ENCODE peak calls at places on chromosomes 6 and 20, in six cellular contexts. Z, A, K, E, O and W are unnamed samples.

GRCh38 chr6:123898669-123899068 is 95.0 kb downstream of the NKAIN2 start:
- DNase-seq in Z (no peak), A (no peak), K (no peak), E (no peak), O (no peak), W (no peak)

GRCh38 chr6:143596857-143597256 is 80.9 kb upstream of the PHACTR2 start:
- DNase-seq in Z (no peak), A (no peak), K (no peak), E (peak), O (no peak), W (no peak)

GRCh38 chr20:16574656-16575355 is 1.6 kb upstream of the KIF16B start:
- DNase-seq in Z (peak), A (peak), K (peak), E (peak), O (peak), W (peak)

GRCh38 chr6:143514996-143515760 is 3.7 kb upstream of the FUCA2 start:
- DNase-seq in Z (no peak), A (no peak), K (no peak), E (peak), O (no peak), W (no peak)

GRCh38 chr20:6595704-6596103 is 171.8 kb upstream of the BMP2 start:
- DNase-seq in Z (no peak), A (no peak), K (peak), E (no peak), O (no peak), W (no peak)

GRCh38 chr20:17720755-17721154 is 21.0 kb downstream of the BANF2 start:
- DNase-seq in Z (no peak), A (no peak), K (no peak), E (no peak), O (no peak), W (peak)

GRCh38 chr6:14286144-14286543 is 168.6 kb downstream of the CD83 start:
- DNase-seq in Z (peak), A (peak), K (no peak), E (peak), O (no peak), W (no peak)

GRCh38 chr20:45390931-45391330 is 12.8 kb upstream of the TP53TG5 start:
- DNase-seq in Z (no peak), A (no peak), K (no peak), E (no peak), O (no peak), W (no peak)

GRCh38 chr6:93423542-93423941 is 4.2 kb upstream of the EPHA7 start:
- DNase-seq in Z (peak), A (peak), K (peak), E (peak), O (peak), W (peak)

GRCh38 chr6:168183613-168183970 is 104.6 kb upstream of the FRMD1 start:
- DNase-seq in Z (no peak), A (no peak), K (no peak), E (no peak), O (no peak), W (peak)

GRCh38 chr6:167827062-167827587 is 414 bp downstream of the AFDN start:
- DNase-seq in Z (peak), A (no peak), K (no peak), E (peak), O (peak), W (no peak)

GRCh38 chr20:62363920-62364851 is 2.9 kb downstream of the LAMA5 start:
- DNase-seq in Z (no peak), A (no peak), K (peak), E (no peak), O (no peak), W (no peak)

GRCh38 chr6:124964764-124965105 is 2.5 kb downstream of the RNF217 start:
- DNase-seq in Z (peak), A (no peak), K (no peak), E (peak), O (no peak), W (no peak)

GRCh38 chr6:10429638-10430427 is 15.0 kb upstream of the TFAP2A start:
- DNase-seq in Z (peak), A (no peak), K (peak), E (peak), O (peak), W (peak)

GRCh38 chr20:47773381-47773786 is 11.9 kb downstream of the SULF2 start:
- DNase-seq in Z (no peak), A (no peak), K (no peak), E (no peak), O (no peak), W (no peak)

GRCh38 chr6:3211681-3212080 is 15.8 kb downstream of the TUBB2B start:
- DNase-seq in Z (no peak), A (no peak), K (no peak), E (peak), O (no peak), W (no peak)

GRCh38 chr6:149960488-149960887 is 3.3 kb upstream of the ULBP1 start:
- DNase-seq in Z (no peak), A (no peak), K (no peak), E (no peak), O (no peak), W (no peak)

GRCh38 chr6:34571388-34571787 is 15.3 kb upstream of the SPDEF start:
- DNase-seq in Z (no peak), A (no peak), K (no peak), E (no peak), O (peak), W (no peak)

GRCh38 chr6:33064723-33065122 is 8.7 kb downstream of the HLA-DPA1 start:
- DNase-seq in Z (no peak), A (no peak), K (no peak), E (no peak), O (no peak), W (no peak)

GRCh38 chr20:57782631-57783041 is 72.8 kb upstream of the PMEPA1 start:
- DNase-seq in Z (no peak), A (no peak), K (no peak), E (no peak), O (peak), W (no peak)

GRCh38 chr6:81844686-81845085 is 92.2 kb upstream of the TENT5A start:
- DNase-seq in Z (no peak), A (no peak), K (no peak), E (peak), O (no peak), W (no peak)

GRCh38 chr6:112560651-112561050 is 213.5 kb downstream of the RFPL4B start:
- DNase-seq in Z (peak), A (no peak), K (peak), E (no peak), O (no peak), W (no peak)

GRCh38 chr6:158518196-158519127 is 41.4 kb upstream of the TMEM181 start:
- DNase-seq in Z (peak), A (peak), K (peak), E (peak), O (peak), W (peak)

GRCh38 chr6:138242987-138243592 is 24.8 kb upstream of the PBOV1 start:
- DNase-seq in Z (peak), A (no peak), K (no peak), E (no peak), O (no peak), W (no peak)

GRCh38 chr6:87670707-87671106 is 31.3 kb downstream of the AKIRIN2 start:
- DNase-seq in Z (no peak), A (no peak), K (no peak), E (no peak), O (no peak), W (no peak)

GRCh38 chr20:44973053-44973452 is 6.7 kb downstream of the STK4 start:
- DNase-seq in Z (peak), A (no peak), K (no peak), E (peak), O (no peak), W (no peak)

GRCh38 chr6:148457137-148457842 is 114.7 kb downstream of the SASH1 start:
- DNase-seq in Z (peak), A (no peak), K (no peak), E (peak), O (no peak), W (no peak)
- H3K9ac ChIP-seq in Z (peak), A (no peak), K (no peak), E (no peak), O (no peak), W (no peak)

GRCh38 chr6:80690611-80691090 is 584.2 kb downstream of the BCKDHB start:
- DNase-seq in Z (no peak), A (no peak), K (no peak), E (peak), O (no peak), W (no peak)
- TF ChIP-seq EZH2phosphoT487 in Z (no peak), A (no peak), K (no peak), E (no peak), O (no peak), W (no peak)

GRCh38 chr20:53793783-53794383 is 200.2 kb upstream of the ZNF217 start:
- DNase-seq in Z (no peak), A (no peak), K (no peak), E (no peak), O (no peak), W (no peak)

GRCh38 chr20:53794529-53795115 is 201.0 kb upstream of the ZNF217 start:
- DNase-seq in Z (no peak), A (no peak), K (no peak), E (peak), O (no peak), W (no peak)

GRCh38 chr20:53797085-53797484 is 203.4 kb upstream of the ZNF217 start:
- DNase-seq in Z (no peak), A (no peak), K (no peak), E (no peak), O (no peak), W (no peak)

GRCh38 chr20:53792946-53793536 is 199.4 kb upstream of the ZNF217 start:
- DNase-seq in Z (no peak), A (no peak), K (no peak), E (no peak), O (no peak), W (no peak)

DNA sequence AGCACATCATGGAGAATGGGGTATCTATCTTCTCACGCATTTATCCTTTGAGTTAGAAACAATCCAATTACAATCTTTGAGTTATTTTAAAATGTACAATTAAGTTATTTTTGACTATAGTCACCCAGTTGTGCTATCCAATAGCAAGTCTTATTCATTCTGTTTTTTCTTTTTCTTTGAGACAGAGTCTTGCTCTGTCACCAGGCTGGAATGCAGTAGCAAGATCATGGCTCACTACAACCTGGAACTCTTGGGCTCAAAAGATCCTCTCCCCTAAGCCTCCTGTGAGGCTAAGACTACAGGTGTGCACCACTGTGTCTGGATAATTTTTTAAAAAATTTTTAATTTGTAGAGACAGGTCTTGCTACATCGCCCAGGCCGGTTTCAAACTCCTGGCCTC is 201.5 kb upstream of the ZNF217 start:
- DNase-seq in Z (peak), A (no peak), K (no peak), E (peak), O (no peak), W (no peak)
- H3K9ac ChIP-seq in Z (no peak), A (no peak), K (no peak), E (no peak), O (peak), W (no peak)

DNA sequence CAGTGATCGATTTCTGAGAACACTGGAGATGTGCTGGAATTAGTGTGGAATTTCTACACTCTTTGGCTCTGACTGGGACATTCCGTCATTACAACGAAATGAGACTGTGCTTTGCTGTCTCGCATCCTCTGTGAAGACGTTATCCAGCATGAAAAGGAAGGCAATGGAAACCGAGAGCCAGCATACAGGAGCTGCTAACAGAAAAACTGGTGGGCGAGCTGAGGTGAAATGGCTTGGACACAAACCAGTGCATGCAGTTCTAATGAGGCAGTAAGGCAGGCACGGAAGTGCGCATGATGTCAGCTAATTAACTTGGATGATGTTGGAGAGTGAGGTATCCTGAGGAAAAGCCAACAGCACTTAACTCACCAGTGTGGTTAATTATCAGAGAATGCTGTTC is 202.8 kb upstream of the AGPAT4 start:
- DNase-seq in Z (no peak), A (no peak), K (no peak), E (peak), O (no peak), W (no peak)
- TF ChIP-seq EZH2phosphoT487 in Z (no peak), A (no peak), K (no peak), E (no peak), O (no peak), W (no peak)

GRCh38 chr20:49659096-49659495 is 54.6 kb downstream of the B4GALT5 start:
- DNase-seq in Z (no peak), A (no peak), K (peak), E (no peak), O (no peak), W (no peak)
- H3K9ac ChIP-seq in Z (no peak), A (no peak), K (no peak), E (no peak), O (no peak), W (no peak)

DNA sequence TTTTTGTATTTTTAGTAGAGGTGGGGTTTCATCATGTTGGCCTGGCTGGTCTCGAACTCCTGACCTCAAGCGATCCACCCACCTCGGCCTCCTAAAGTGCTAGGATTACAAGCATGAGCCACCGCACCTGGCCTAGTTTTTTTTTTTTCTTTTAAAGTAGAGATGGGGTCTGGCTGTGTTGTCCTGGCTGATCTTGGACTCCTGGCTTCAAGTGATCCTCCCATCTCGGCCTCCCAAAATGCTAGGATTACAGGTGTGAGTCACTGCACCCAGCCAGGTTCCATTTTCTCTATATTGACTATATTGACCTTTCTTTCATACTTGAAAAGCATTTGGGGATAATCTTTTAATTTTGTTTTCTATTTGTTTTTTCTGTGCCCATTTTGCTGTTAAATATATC is 13.3 kb downstream of the PANK2 start:
- DNase-seq in Z (no peak), A (no peak), K (no peak), E (no peak), O (no peak), W (no peak)
- TF ChIP-seq EZH2phosphoT487 in Z (no peak), A (no peak), K (no peak), E (no peak), O (no peak), W (no peak)

GRCh38 chr6:133309579-133309978 is 68.4 kb downstream of the EYA4 start:
- DNase-seq in Z (no peak), A (no peak), K (no peak), E (no peak), O (no peak), W (no peak)
- H3K9ac ChIP-seq in Z (no peak), A (no peak), K (no peak), E (no peak), O (no peak), W (no peak)